ENCODE peak calls at places on chromosomes 12 and 14, in six cellular contexts. One of them, this sample, is unnamed.

GRCh38 chr14:56297449-56297848 is 179.2 kb downstream of the PELI2 start:
- DNase-seq in A549: no peak
- DNase-seq in heart left ventricle: no peak
- DNase-seq in body of pancreas: no peak
- DNase-seq in IMR-90: no peak
- DNase-seq in esophagus muscularis mucosa: no peak
- DNase-seq in this sample: no peak

GRCh38 chr12:104619305-104619704 is 162.6 kb downstream of the CHST11 start:
- DNase-seq in A549: no peak
- DNase-seq in heart left ventricle: no peak
- DNase-seq in body of pancreas: no peak
- DNase-seq in IMR-90: no peak
- DNase-seq in esophagus muscularis mucosa: no peak
- DNase-seq in this sample: no peak

GRCh38 chr12:114769634-114770033 is 85.7 kb upstream of the TBX3 start:
- DNase-seq in A549: no peak
- DNase-seq in heart left ventricle: no peak
- DNase-seq in body of pancreas: no peak
- DNase-seq in IMR-90: no peak
- DNase-seq in esophagus muscularis mucosa: no peak
- DNase-seq in this sample: no peak

GRCh38 chr14:63039800-63040380 is 5.4 kb downstream of the KCNH5 start:
- DNase-seq in A549: no peak
- DNase-seq in heart left ventricle: no peak
- DNase-seq in body of pancreas: no peak
- DNase-seq in IMR-90: peak; percentile 84
- DNase-seq in esophagus muscularis mucosa: no peak
- DNase-seq in this sample: peak; percentile 18

GRCh38 chr14:101734241-101734847 is 27.2 kb upstream of the PPP2R5C start:
- DNase-seq in A549: no peak
- DNase-seq in heart left ventricle: no peak
- DNase-seq in body of pancreas: no peak
- DNase-seq in IMR-90: no peak
- DNase-seq in esophagus muscularis mucosa: peak; percentile 53
- DNase-seq in this sample: no peak

GRCh38 chr14:70955543-70956480 is 48.6 kb downstream of the PCNX1 start:
- DNase-seq in A549: no peak
- DNase-seq in heart left ventricle: no peak
- DNase-seq in body of pancreas: no peak
- DNase-seq in IMR-90: peak; percentile 26
- DNase-seq in esophagus muscularis mucosa: no peak
- DNase-seq in this sample: peak; percentile 68

GRCh38 chr12:127179199-127179598 is 1087.8 kb upstream of the TMEM132C start:
- DNase-seq in A549: no peak
- DNase-seq in heart left ventricle: no peak
- DNase-seq in body of pancreas: no peak
- DNase-seq in IMR-90: no peak
- DNase-seq in esophagus muscularis mucosa: no peak
- DNase-seq in this sample: no peak

GRCh38 chr12:67355428-67356385 is 86.5 kb downstream of the CAND1 start:
- DNase-seq in A549: no peak
- DNase-seq in heart left ventricle: no peak
- DNase-seq in body of pancreas: peak; percentile 52
- DNase-seq in IMR-90: peak; percentile 69
- DNase-seq in esophagus muscularis mucosa: no peak
- DNase-seq in this sample: peak; percentile 62

GRCh38 chr12:123269395-123269892 is 2.2 kb downstream of the CDK2AP1 start:
- DNase-seq in A549: no peak
- DNase-seq in heart left ventricle: peak; percentile 82
- DNase-seq in body of pancreas: peak; percentile 73
- DNase-seq in IMR-90: peak; percentile 61
- DNase-seq in esophagus muscularis mucosa: no peak
- DNase-seq in this sample: no peak

GRCh38 chr14:75711796-75712211 is 50.8 kb downstream of the TTLL5 start:
- DNase-seq in A549: peak; percentile 72
- DNase-seq in heart left ventricle: peak; percentile 65
- DNase-seq in body of pancreas: peak; percentile 90
- DNase-seq in IMR-90: peak; percentile 85
- DNase-seq in esophagus muscularis mucosa: no peak
- DNase-seq in this sample: no peak

GRCh38 chr14:58356268-58356667 is 39.5 kb upstream of the TOMM20L start:
- DNase-seq in A549: no peak
- DNase-seq in heart left ventricle: no peak
- DNase-seq in body of pancreas: no peak
- DNase-seq in IMR-90: peak; percentile 61
- DNase-seq in esophagus muscularis mucosa: no peak
- DNase-seq in this sample: no peak

GRCh38 chr12:26938660-26939185 is 453 bp downstream of the FGFR1OP2 start:
- DNase-seq in A549: peak; percentile 23
- DNase-seq in heart left ventricle: peak; percentile 74
- DNase-seq in body of pancreas: no peak
- DNase-seq in IMR-90: no peak
- DNase-seq in esophagus muscularis mucosa: no peak
- DNase-seq in this sample: no peak

GRCh38 chr12:4214912-4215861 is 58.4 kb upstream of the CCND2 start:
- DNase-seq in A549: no peak
- DNase-seq in heart left ventricle: peak; percentile 83
- DNase-seq in body of pancreas: peak; percentile 75
- DNase-seq in IMR-90: no peak
- DNase-seq in esophagus muscularis mucosa: peak; percentile 91
- DNase-seq in this sample: peak; percentile 93

GRCh38 chr14:63761356-63762117 is 33.7 kb upstream of the SGPP1 start:
- DNase-seq in A549: no peak
- DNase-seq in heart left ventricle: no peak
- DNase-seq in body of pancreas: no peak
- DNase-seq in IMR-90: no peak
- DNase-seq in esophagus muscularis mucosa: no peak
- DNase-seq in this sample: peak; percentile 1

GRCh38 chr12:3490848-3491382 is at the start of gene PRMT8:
- DNase-seq in A549: no peak
- DNase-seq in heart left ventricle: no peak
- DNase-seq in body of pancreas: no peak
- DNase-seq in IMR-90: no peak
- DNase-seq in esophagus muscularis mucosa: no peak
- DNase-seq in this sample: no peak

GRCh38 chr14:45678163-45678562 is 425.2 kb upstream of the MIS18BP1 start:
- DNase-seq in A549: no peak
- DNase-seq in heart left ventricle: no peak
- DNase-seq in body of pancreas: no peak
- DNase-seq in IMR-90: no peak
- DNase-seq in esophagus muscularis mucosa: no peak
- DNase-seq in this sample: no peak

GRCh38 chr14:32820686-32821085 is 118.0 kb upstream of the NPAS3 start:
- DNase-seq in A549: no peak
- DNase-seq in heart left ventricle: no peak
- DNase-seq in body of pancreas: no peak
- DNase-seq in IMR-90: no peak
- DNase-seq in esophagus muscularis mucosa: no peak
- DNase-seq in this sample: no peak

GRCh38 chr12:119693511-119693910 is 25.6 kb downstream of the PRKAB1 start:
- DNase-seq in A549: no peak
- DNase-seq in heart left ventricle: no peak
- DNase-seq in body of pancreas: no peak
- DNase-seq in IMR-90: no peak
- DNase-seq in esophagus muscularis mucosa: no peak
- DNase-seq in this sample: no peak

GRCh38 chr12:100163416-100164152 is 20.9 kb upstream of the BLTP3B start:
- DNase-seq in A549: peak; percentile 96
- DNase-seq in heart left ventricle: peak; percentile 89
- DNase-seq in body of pancreas: peak; percentile 81
- DNase-seq in IMR-90: peak; percentile 33
- DNase-seq in esophagus muscularis mucosa: no peak
- DNase-seq in this sample: peak; percentile 94

GRCh38 chr12:124130717-124131670 is 158.0 kb downstream of the ZNF664 start:
- DNase-seq in A549: peak; percentile 23
- DNase-seq in heart left ventricle: no peak
- DNase-seq in body of pancreas: no peak
- DNase-seq in IMR-90: no peak
- DNase-seq in esophagus muscularis mucosa: no peak
- DNase-seq in this sample: no peak

GRCh38 chr12:102052192-102053061 is 9.4 kb downstream of the WASHC3 start:
- DNase-seq in A549: no peak
- DNase-seq in heart left ventricle: peak; percentile 45
- DNase-seq in body of pancreas: no peak
- DNase-seq in IMR-90: no peak
- DNase-seq in esophagus muscularis mucosa: no peak
- DNase-seq in this sample: no peak

GRCh38 chr12:110117948-110118685 is 6.0 kb upstream of the IFT81 start:
- DNase-seq in A549: no peak
- DNase-seq in heart left ventricle: no peak
- DNase-seq in body of pancreas: no peak
- DNase-seq in IMR-90: no peak
- DNase-seq in esophagus muscularis mucosa: no peak
- DNase-seq in this sample: no peak

GRCh38 chr12:72432037-72432604 is 160.0 kb downstream of the TRHDE start:
- DNase-seq in A549: no peak
- DNase-seq in heart left ventricle: peak; percentile 7
- DNase-seq in body of pancreas: peak; percentile 78
- DNase-seq in IMR-90: no peak
- DNase-seq in esophagus muscularis mucosa: no peak
- DNase-seq in this sample: no peak

DNA sequence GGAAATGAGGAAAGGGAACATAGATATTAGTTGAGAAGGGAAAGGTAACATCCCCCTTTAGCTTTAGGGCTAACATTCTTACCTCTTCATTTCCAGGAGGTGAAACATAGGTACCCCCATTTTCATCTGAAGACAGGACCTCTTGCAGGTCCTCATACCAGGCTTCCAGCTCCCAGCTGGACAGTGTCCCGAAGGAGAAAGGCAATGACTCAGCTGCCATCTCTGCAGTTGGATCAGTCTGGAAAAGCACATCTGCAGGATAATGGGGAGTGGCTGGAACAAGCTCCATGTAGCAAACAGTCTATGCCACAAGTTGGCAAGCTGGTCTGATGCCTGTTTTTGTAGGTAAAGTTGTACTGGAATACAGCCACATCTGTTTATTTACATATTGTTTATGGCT is 3.1 kb downstream of the DDIT3 start:
- DNase-seq in A549: no peak
- DNase-seq in heart left ventricle: no peak
- DNase-seq in body of pancreas: no peak
- DNase-seq in IMR-90: peak; percentile 72
- DNase-seq in esophagus muscularis mucosa: no peak
- DNase-seq in this sample: no peak
- H3K4me3 ChIP-seq in A549: no peak overlapping the region
- H3K4me3 ChIP-seq in heart left ventricle: no peak overlapping the region
- H3K4me3 ChIP-seq in body of pancreas: no peak overlapping the region
- H3K4me3 ChIP-seq in IMR-90: no peak overlapping the region
- H3K4me3 ChIP-seq in esophagus muscularis mucosa: no peak overlapping the region
- H3K4me3 ChIP-seq in this sample: no peak overlapping the region

GRCh38 chr12:57754411-57755193 is at the start of gene MARCHF9:
- DNase-seq in A549: no peak
- DNase-seq in heart left ventricle: peak; percentile 77
- DNase-seq in body of pancreas: peak; percentile 83
- DNase-seq in IMR-90: no peak
- DNase-seq in esophagus muscularis mucosa: no peak
- DNase-seq in this sample: peak; percentile 56
- TF ChIP-seq POLR2A in A549: no peak
- TF ChIP-seq POLR2A in heart left ventricle: no peak
- TF ChIP-seq POLR2A in body of pancreas: peak; percentile 31
- TF ChIP-seq POLR2A in IMR-90: no peak
- TF ChIP-seq POLR2A in esophagus muscularis mucosa: no peak
- TF ChIP-seq POLR2A in this sample: no peak

GRCh38 chr12:122190842-122191668 is 8.1 kb downstream of the LRRC43 start:
- DNase-seq in A549: peak; percentile 93
- DNase-seq in heart left ventricle: no peak
- DNase-seq in body of pancreas: peak; percentile 74
- DNase-seq in IMR-90: peak; percentile 59
- DNase-seq in esophagus muscularis mucosa: no peak
- DNase-seq in this sample: peak; percentile 82

GRCh38 chr12:122189626-122190475 is 6.9 kb downstream of the LRRC43 start:
- DNase-seq in A549: no peak
- DNase-seq in heart left ventricle: no peak
- DNase-seq in body of pancreas: no peak
- DNase-seq in IMR-90: no peak
- DNase-seq in esophagus muscularis mucosa: no peak
- DNase-seq in this sample: no peak

GRCh38 chr12:122194804-122195203 is 8.7 kb upstream of the B3GNT4 start:
- DNase-seq in A549: no peak
- DNase-seq in heart left ventricle: no peak
- DNase-seq in body of pancreas: no peak
- DNase-seq in IMR-90: no peak
- DNase-seq in esophagus muscularis mucosa: no peak
- DNase-seq in this sample: no peak

GRCh38 chr12:122195405-122195804 is 8.1 kb upstream of the B3GNT4 start:
- DNase-seq in A549: no peak
- DNase-seq in heart left ventricle: no peak
- DNase-seq in body of pancreas: no peak
- DNase-seq in IMR-90: no peak
- DNase-seq in esophagus muscularis mucosa: no peak
- DNase-seq in this sample: no peak

GRCh38 chr12:122192441-122192840 is 9.5 kb downstream of the LRRC43 start:
- DNase-seq in A549: no peak
- DNase-seq in heart left ventricle: no peak
- DNase-seq in body of pancreas: no peak
- DNase-seq in IMR-90: no peak
- DNase-seq in esophagus muscularis mucosa: no peak
- DNase-seq in this sample: no peak
- H3K4me3 ChIP-seq in A549: no peak overlapping the region
- H3K4me3 ChIP-seq in heart left ventricle: no peak overlapping the region
- H3K4me3 ChIP-seq in body of pancreas: no peak overlapping the region
- H3K4me3 ChIP-seq in IMR-90: no peak overlapping the region
- H3K4me3 ChIP-seq in esophagus muscularis mucosa: no peak overlapping the region
- H3K4me3 ChIP-seq in this sample: no peak overlapping the region

GRCh38 chr12:99004799-99005474 is 359.8 kb downstream of the APAF1 start:
- DNase-seq in A549: no peak
- DNase-seq in heart left ventricle: no peak
- DNase-seq in body of pancreas: no peak
- DNase-seq in IMR-90: no peak
- DNase-seq in esophagus muscularis mucosa: no peak
- DNase-seq in this sample: no peak

GRCh38 chr12:99009654-99010296 is 364.7 kb downstream of the APAF1 start:
- DNase-seq in A549: no peak
- DNase-seq in heart left ventricle: no peak
- DNase-seq in body of pancreas: no peak
- DNase-seq in IMR-90: no peak
- DNase-seq in esophagus muscularis mucosa: no peak
- DNase-seq in this sample: no peak

DNA sequence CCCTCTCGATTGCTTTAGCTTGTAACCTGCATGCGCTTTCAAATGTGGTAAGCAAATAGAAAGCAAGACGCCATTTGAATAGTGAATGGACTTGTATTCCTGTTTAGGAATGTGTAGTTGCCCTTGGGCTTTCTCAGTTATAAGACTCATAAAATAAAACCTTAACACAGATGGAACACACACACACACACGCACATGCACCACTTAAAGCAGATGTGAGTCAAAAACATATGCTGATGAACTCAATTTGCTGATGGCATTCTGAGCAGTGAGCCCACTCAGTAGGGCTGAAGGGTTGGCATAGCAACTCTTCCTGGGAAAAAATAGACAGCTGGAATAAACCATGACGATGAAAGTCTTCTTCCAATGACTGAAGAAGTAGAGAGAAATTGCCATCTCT is 360.5 kb downstream of the APAF1 start:
- DNase-seq in A549: no peak
- DNase-seq in heart left ventricle: no peak
- DNase-seq in body of pancreas: no peak
- DNase-seq in IMR-90: no peak
- DNase-seq in esophagus muscularis mucosa: no peak
- DNase-seq in this sample: no peak
- TF ChIP-seq POLR2A in A549: no peak
- TF ChIP-seq POLR2A in heart left ventricle: no peak
- TF ChIP-seq POLR2A in body of pancreas: no peak
- TF ChIP-seq POLR2A in IMR-90: no peak
- TF ChIP-seq POLR2A in esophagus muscularis mucosa: no peak
- TF ChIP-seq POLR2A in this sample: no peak